ENCODE peak calls at places on chromosomes 11 and 22, in seven cellular contexts. One of them, this sample, is unnamed.

GRCh38 chr22:37609240-37610152 is 862 bp downstream of the GGA1 start:
- DNase-seq in thyroid gland: no peak
- DNase-seq in HepG2: no peak
- DNase-seq in HFF-Myc: no peak
- DNase-seq in ovary: peak; percentile 50
- DNase-seq in endodermal cell: no peak
- DNase-seq in choroid plexus epithelial cell: no peak
- DNase-seq in this sample: no peak

GRCh38 chr22:29070490-29070889 is 2.3 kb upstream of the KREMEN1 start:
- DNase-seq in HFF-Myc: no peak
- DNase-seq in choroid plexus epithelial cell: no peak
- DNase-seq in thyroid gland: no peak
- DNase-seq in ovary: no peak
- DNase-seq in endodermal cell: no peak
- DNase-seq in HepG2: no peak
- DNase-seq in this sample: no peak

GRCh38 chr11:19418221-19418620 is 177.5 kb upstream of the E2F8 start:
- DNase-seq in ovary: no peak
- DNase-seq in thyroid gland: no peak
- DNase-seq in HFF-Myc: no peak
- DNase-seq in endodermal cell: no peak
- DNase-seq in HepG2: no peak
- DNase-seq in choroid plexus epithelial cell: no peak
- DNase-seq in this sample: no peak

GRCh38 chr22:38267086-38267485 is 5.7 kb downstream of the TMEM184B start:
- DNase-seq in HFF-Myc: no peak
- DNase-seq in choroid plexus epithelial cell: peak; percentile 72
- DNase-seq in ovary: no peak
- DNase-seq in HepG2: no peak
- DNase-seq in thyroid gland: peak; percentile 22
- DNase-seq in endodermal cell: no peak
- DNase-seq in this sample: no peak

GRCh38 chr11:102853956-102854355 is 10.5 kb upstream of the MMP3 start:
- DNase-seq in thyroid gland: no peak
- DNase-seq in HepG2: no peak
- DNase-seq in HFF-Myc: no peak
- DNase-seq in choroid plexus epithelial cell: no peak
- DNase-seq in ovary: no peak
- DNase-seq in endodermal cell: no peak
- DNase-seq in this sample: no peak

GRCh38 chr11:64447717-64448598 is 89.0 kb downstream of the RPS6KA4 start:
- DNase-seq in choroid plexus epithelial cell: peak; percentile 9
- DNase-seq in thyroid gland: no peak
- DNase-seq in endodermal cell: peak; percentile 55
- DNase-seq in HepG2: no peak
- DNase-seq in HFF-Myc: no peak
- DNase-seq in ovary: no peak
- DNase-seq in this sample: peak; percentile 86

GRCh38 chr22:36221799-36222751 is 17.3 kb downstream of the APOL2 start:
- DNase-seq in HepG2: peak; percentile 37
- DNase-seq in ovary: peak; percentile 52
- DNase-seq in HFF-Myc: no peak
- DNase-seq in thyroid gland: peak; percentile 67
- DNase-seq in choroid plexus epithelial cell: peak; percentile 63
- DNase-seq in endodermal cell: peak; percentile 91
- DNase-seq in this sample: no peak

GRCh38 chr22:38218661-38219331 is 17.0 kb downstream of the MAFF start:
- DNase-seq in ovary: peak; percentile 85
- DNase-seq in choroid plexus epithelial cell: peak; percentile 96
- DNase-seq in HFF-Myc: peak; percentile 75
- DNase-seq in HepG2: peak; percentile 76
- DNase-seq in endodermal cell: peak; percentile 91
- DNase-seq in thyroid gland: peak; percentile 76
- DNase-seq in this sample: no peak

GRCh38 chr11:111602865-111603632 is 800 bp downstream of the SIK2 start:
- DNase-seq in thyroid gland: peak; percentile 53
- DNase-seq in HFF-Myc: no peak
- DNase-seq in HepG2: no peak
- DNase-seq in choroid plexus epithelial cell: peak; percentile 71
- DNase-seq in ovary: no peak
- DNase-seq in endodermal cell: peak; percentile 83
- DNase-seq in this sample: no peak

GRCh38 chr11:118606157-118606843 is 1.1 kb upstream of the PHLDB1 start:
- DNase-seq in choroid plexus epithelial cell: peak; percentile 75
- DNase-seq in ovary: peak; percentile 54
- DNase-seq in thyroid gland: no peak
- DNase-seq in HepG2: no peak
- DNase-seq in HFF-Myc: no peak
- DNase-seq in endodermal cell: peak; percentile 80
- DNase-seq in this sample: no peak

GRCh38 chr11:115269193-115269592 is 235.0 kb downstream of the CADM1 start:
- DNase-seq in HepG2: no peak
- DNase-seq in choroid plexus epithelial cell: no peak
- DNase-seq in HFF-Myc: no peak
- DNase-seq in ovary: no peak
- DNase-seq in endodermal cell: no peak
- DNase-seq in thyroid gland: peak; percentile 20
- DNase-seq in this sample: no peak

GRCh38 chr11:34149274-34149673 is 43.8 kb downstream of the NAT10 start:
- DNase-seq in choroid plexus epithelial cell: no peak
- DNase-seq in HFF-Myc: no peak
- DNase-seq in ovary: no peak
- DNase-seq in endodermal cell: no peak
- DNase-seq in thyroid gland: no peak
- DNase-seq in HepG2: no peak
- DNase-seq in this sample: no peak

GRCh38 chr22:33302049-33302545 is 243.9 kb upstream of the SYN3 start:
- DNase-seq in ovary: peak; percentile 87
- DNase-seq in choroid plexus epithelial cell: peak; percentile 77
- DNase-seq in HFF-Myc: peak; percentile 37
- DNase-seq in HepG2: peak; percentile 66
- DNase-seq in thyroid gland: peak; percentile 78
- DNase-seq in endodermal cell: peak; percentile 96
- DNase-seq in this sample: peak; percentile 28

GRCh38 chr11:60165946-60166345 is 16.9 kb downstream of the MS4A6A start:
- DNase-seq in choroid plexus epithelial cell: no peak
- DNase-seq in endodermal cell: no peak
- DNase-seq in HFF-Myc: no peak
- DNase-seq in ovary: no peak
- DNase-seq in HepG2: no peak
- DNase-seq in thyroid gland: no peak
- DNase-seq in this sample: no peak

GRCh38 chr22:46909237-46910030 is 147.0 kb downstream of the TBC1D22A start:
- DNase-seq in thyroid gland: no peak
- DNase-seq in endodermal cell: no peak
- DNase-seq in ovary: no peak
- DNase-seq in HepG2: no peak
- DNase-seq in HFF-Myc: no peak
- DNase-seq in choroid plexus epithelial cell: no peak
- DNase-seq in this sample: no peak

GRCh38 chr11:134048028-134048427 is 20.8 kb upstream of the JAM3 start:
- DNase-seq in thyroid gland: no peak
- DNase-seq in choroid plexus epithelial cell: no peak
- DNase-seq in ovary: no peak
- DNase-seq in HepG2: no peak
- DNase-seq in HFF-Myc: no peak
- DNase-seq in endodermal cell: no peak
- DNase-seq in this sample: no peak
- H3K4me3 ChIP-seq in thyroid gland: no peak overlapping the region
- H3K4me3 ChIP-seq in choroid plexus epithelial cell: no peak overlapping the region
- H3K4me3 ChIP-seq in ovary: no peak overlapping the region
- H3K4me3 ChIP-seq in HepG2: no peak overlapping the region
- H3K4me3 ChIP-seq in HFF-Myc: no peak overlapping the region
- H3K4me3 ChIP-seq in endodermal cell: no peak overlapping the region
- H3K4me3 ChIP-seq in this sample: no peak overlapping the region

GRCh38 chr11:35305670-35306382 is 113.5 kb downstream of the SLC1A2 start:
- DNase-seq in HFF-Myc: no peak
- DNase-seq in HepG2: peak; percentile 12
- DNase-seq in choroid plexus epithelial cell: peak; percentile 68
- DNase-seq in thyroid gland: peak; percentile 65
- DNase-seq in endodermal cell: peak; percentile 80
- DNase-seq in ovary: peak; percentile 17
- DNase-seq in this sample: no peak
- TF ChIP-seq CTCF in HFF-Myc: peak; percentile 64
- TF ChIP-seq CTCF in HepG2: peak; percentile 47
- TF ChIP-seq CTCF in choroid plexus epithelial cell: peak; percentile 77
- TF ChIP-seq CTCF in thyroid gland: peak; percentile 72
- TF ChIP-seq CTCF in endodermal cell: peak; percentile 74
- TF ChIP-seq CTCF in ovary: no peak
- TF ChIP-seq CTCF in this sample: peak; percentile 56

GRCh38 chr11:35677904-35678303 is 15.3 kb downstream of the TRIM44 start:
- DNase-seq in ovary: no peak
- DNase-seq in thyroid gland: no peak
- DNase-seq in choroid plexus epithelial cell: no peak
- DNase-seq in endodermal cell: no peak
- DNase-seq in HFF-Myc: no peak
- DNase-seq in HepG2: no peak
- DNase-seq in this sample: no peak
- H3K4me3 ChIP-seq in ovary: no peak overlapping the region
- H3K4me3 ChIP-seq in thyroid gland: no peak overlapping the region
- H3K4me3 ChIP-seq in choroid plexus epithelial cell: no peak overlapping the region
- H3K4me3 ChIP-seq in endodermal cell: no peak overlapping the region
- H3K4me3 ChIP-seq in HFF-Myc: no peak overlapping the region
- H3K4me3 ChIP-seq in HepG2: no peak overlapping the region
- H3K4me3 ChIP-seq in this sample: no peak overlapping the region

DNA sequence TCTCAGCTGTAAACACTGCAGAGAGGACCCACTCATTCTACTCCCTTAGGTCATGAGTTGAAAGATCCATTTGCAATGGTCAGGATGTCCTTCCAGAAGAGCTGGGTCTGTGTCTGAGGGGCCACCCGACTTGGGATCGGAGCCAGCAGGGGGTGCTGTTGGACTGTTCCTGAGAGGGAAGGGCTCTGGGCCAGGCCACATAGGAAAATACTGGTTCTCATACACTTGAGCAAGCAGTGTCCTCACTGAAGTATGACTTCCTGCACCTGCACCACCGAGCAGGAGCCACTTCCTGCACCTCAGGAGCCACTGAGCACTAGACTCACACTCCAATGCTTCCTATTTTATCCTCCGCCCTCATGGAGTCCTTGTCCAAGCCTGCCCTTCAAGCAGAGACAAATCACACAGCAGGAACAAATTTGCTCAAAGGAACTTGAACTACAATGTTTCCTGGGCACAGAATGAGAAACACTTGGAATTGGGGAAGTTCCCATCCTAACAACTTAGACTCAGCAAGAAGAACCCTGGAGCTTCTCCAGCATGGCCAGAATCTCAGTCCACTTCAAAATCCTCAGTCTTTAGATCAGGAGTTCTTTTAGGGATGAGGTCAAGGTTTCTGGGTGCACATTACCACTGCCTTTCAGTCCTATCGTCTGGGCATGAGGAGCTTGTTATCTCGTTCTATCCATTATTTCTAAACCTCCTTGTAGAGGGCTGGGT is 36.6 kb upstream of the VPREB1 start:
- DNase-seq in HepG2: peak; percentile 53
- DNase-seq in thyroid gland: peak; percentile 89
- DNase-seq in HFF-Myc: peak; percentile 27
- DNase-seq in choroid plexus epithelial cell: peak; percentile 82
- DNase-seq in ovary: no peak
- DNase-seq in endodermal cell: peak; percentile 94
- DNase-seq in this sample: no peak
- TF ChIP-seq CTCF in HepG2: peak; percentile 85
- TF ChIP-seq CTCF in thyroid gland: peak; percentile 58
- TF ChIP-seq CTCF in HFF-Myc: peak; percentile 84
- TF ChIP-seq CTCF in choroid plexus epithelial cell: peak; percentile 87
- TF ChIP-seq CTCF in ovary: no peak
- TF ChIP-seq CTCF in endodermal cell: peak; percentile 84
- TF ChIP-seq CTCF in this sample: peak; percentile 65

GRCh38 chr11:72940417-72940816 is 126.2 kb downstream of the ATG16L2 start:
- DNase-seq in thyroid gland: no peak
- DNase-seq in HepG2: no peak
- DNase-seq in endodermal cell: no peak
- DNase-seq in HFF-Myc: no peak
- DNase-seq in ovary: no peak
- DNase-seq in choroid plexus epithelial cell: no peak
- DNase-seq in this sample: no peak
- H3K4me3 ChIP-seq in thyroid gland: no peak overlapping the region
- H3K4me3 ChIP-seq in HepG2: no peak overlapping the region
- H3K4me3 ChIP-seq in endodermal cell: no peak overlapping the region
- H3K4me3 ChIP-seq in HFF-Myc: no peak overlapping the region
- H3K4me3 ChIP-seq in ovary: no peak overlapping the region
- H3K4me3 ChIP-seq in choroid plexus epithelial cell: no peak overlapping the region
- H3K4me3 ChIP-seq in this sample: no peak overlapping the region

GRCh38 chr22:22348127-22348814 is 103.7 kb downstream of the VPREB1 start:
- DNase-seq in choroid plexus epithelial cell: peak; percentile 10
- DNase-seq in ovary: no peak
- DNase-seq in HFF-Myc: no peak
- DNase-seq in thyroid gland: no peak
- DNase-seq in HepG2: peak; percentile 45
- DNase-seq in endodermal cell: peak; percentile 88
- DNase-seq in this sample: no peak
- TF ChIP-seq CTCF in choroid plexus epithelial cell: peak; percentile 38
- TF ChIP-seq CTCF in ovary: no peak
- TF ChIP-seq CTCF in HFF-Myc: no peak
- TF ChIP-seq CTCF in thyroid gland: no peak
- TF ChIP-seq CTCF in HepG2: peak; percentile 52
- TF ChIP-seq CTCF in endodermal cell: peak; percentile 69
- TF ChIP-seq CTCF in this sample: peak; percentile 30

DNA sequence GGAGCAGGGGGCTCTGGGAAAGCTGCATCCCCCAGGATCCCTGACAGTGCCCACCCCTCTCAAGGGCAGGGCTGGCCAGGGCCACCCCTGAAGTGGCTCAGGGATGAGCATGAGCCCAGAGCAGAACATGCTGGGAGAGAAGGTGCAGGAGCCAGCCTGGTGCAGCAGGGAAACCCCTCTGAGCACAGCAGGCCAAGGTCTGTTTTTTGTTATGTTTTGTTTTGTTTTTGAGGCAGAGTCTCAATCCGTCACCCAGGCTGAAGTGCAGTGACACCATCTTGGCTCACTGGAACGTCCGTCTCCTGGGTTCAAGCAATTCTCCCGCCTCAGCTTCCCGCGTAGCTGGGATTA is 792 bp upstream of the SBF1 start:
- DNase-seq in HepG2: no peak
- DNase-seq in thyroid gland: no peak
- DNase-seq in HFF-Myc: no peak
- DNase-seq in choroid plexus epithelial cell: no peak
- DNase-seq in ovary: no peak
- DNase-seq in endodermal cell: no peak
- DNase-seq in this sample: no peak
- H3K4me3 ChIP-seq in HepG2: peak overlapping the region; percentile 73
- H3K4me3 ChIP-seq in thyroid gland: no peak overlapping the region
- H3K4me3 ChIP-seq in HFF-Myc: peak overlapping the region; percentile 69
- H3K4me3 ChIP-seq in choroid plexus epithelial cell: no peak overlapping the region
- H3K4me3 ChIP-seq in ovary: no peak overlapping the region
- H3K4me3 ChIP-seq in endodermal cell: no peak overlapping the region
- H3K4me3 ChIP-seq in this sample: peak overlapping the region; percentile 80

DNA sequence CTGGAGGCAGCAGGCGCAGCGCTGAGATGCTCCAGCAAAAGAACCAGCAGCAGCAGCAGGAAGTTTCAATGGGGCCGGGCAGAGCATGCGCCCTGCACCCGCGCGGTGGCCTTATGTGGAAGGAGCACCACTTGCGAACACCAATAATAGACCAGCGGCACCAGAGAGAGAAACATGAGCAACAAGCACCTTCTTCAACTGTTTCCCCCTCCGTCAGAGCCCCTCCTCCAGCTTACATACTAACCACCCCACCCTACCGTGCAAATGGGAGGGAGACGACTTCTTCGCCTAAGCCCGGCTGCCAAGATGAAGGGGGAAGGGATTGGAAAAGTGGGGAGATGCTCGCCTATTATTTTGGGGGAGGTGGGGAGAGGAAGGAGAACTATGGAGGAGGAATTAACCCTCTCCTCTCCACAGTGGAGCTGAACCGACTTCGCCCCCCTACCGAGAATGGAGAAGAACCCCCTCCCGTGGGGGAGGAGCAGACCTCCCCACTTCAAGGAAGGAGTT is 1.1 kb downstream of the RSF1 start:
- DNase-seq in choroid plexus epithelial cell: peak; percentile 96
- DNase-seq in thyroid gland: peak; percentile 87
- DNase-seq in HepG2: peak; percentile 74
- DNase-seq in endodermal cell: peak; percentile 95
- DNase-seq in HFF-Myc: peak; percentile 63
- DNase-seq in ovary: peak; percentile 79
- DNase-seq in this sample: peak; percentile 46
- TF ChIP-seq CTCF in choroid plexus epithelial cell: peak; percentile 29
- TF ChIP-seq CTCF in thyroid gland: peak; percentile 25
- TF ChIP-seq CTCF in HepG2: peak; percentile 12
- TF ChIP-seq CTCF in endodermal cell: peak; percentile 42
- TF ChIP-seq CTCF in HFF-Myc: no peak
- TF ChIP-seq CTCF in ovary: no peak
- TF ChIP-seq CTCF in this sample: no peak

This sample was measured in LNCaP clone FGC.